ENCODE peak calls at places on chromosome 15, in four cellular contexts. D, R, K and V are unnamed samples.

GRCh38 chr15:80503319-80503952 is 99.3 kb downstream of the ARNT2 start:
- DNase-seq in D (no peak), R (no peak), K (no peak), V (no peak)

GRCh38 chr15:89218531-89218930 is 2.8 kb downstream of the RLBP1 start:
- DNase-seq in D (no peak), R (no peak), K (no peak), V (no peak)

GRCh38 chr15:88637841-88638625 is 783 bp upstream of the ISG20 start:
- DNase-seq in D (peak), R (no peak), K (no peak), V (peak)

GRCh38 chr15:63505842-63506222 is 1.4 kb downstream of the USP3 start:
- DNase-seq in D (no peak), R (no peak), K (no peak), V (no peak)

GRCh38 chr15:31328425-31328998 is 1.9 kb downstream of the KLF13 start:
- DNase-seq in D (no peak), R (peak), K (no peak), V (no peak)

GRCh38 chr15:90701880-90702630 is 15.1 kb upstream of the BLM start:
- DNase-seq in D (no peak), R (no peak), K (no peak), V (no peak)

GRCh38 chr15:78763111-78763795 is 48.0 kb downstream of the ADAMTS7 start:
- DNase-seq in D (peak), R (no peak), K (no peak), V (no peak)

GRCh38 chr15:84633311-84634227 is 20.5 kb downstream of the WDR73 start:
- DNase-seq in D (peak), R (peak), K (peak), V (peak)

GRCh38 chr15:68313501-68314390 is 36.2 kb downstream of the FEM1B start:
- DNase-seq in D (peak), R (no peak), K (no peak), V (no peak)

GRCh38 chr15:87144775-87145174 is 1065.1 kb downstream of the AGBL1 start:
- DNase-seq in D (no peak), R (no peak), K (no peak), V (no peak)

GRCh38 chr15:78716651-78717050 is 75.6 kb upstream of the CHRNB4 start:
- DNase-seq in D (no peak), R (no peak), K (no peak), V (no peak)

GRCh38 chr15:36898522-36899126 is 201.7 kb downstream of the MEIS2 start:
- DNase-seq in D (no peak), R (no peak), K (no peak), V (no peak)

GRCh38 chr15:100807028-100807427 is 72.6 kb upstream of the ALDH1A3 start:
- DNase-seq in D (no peak), R (no peak), K (no peak), V (no peak)

DNA sequence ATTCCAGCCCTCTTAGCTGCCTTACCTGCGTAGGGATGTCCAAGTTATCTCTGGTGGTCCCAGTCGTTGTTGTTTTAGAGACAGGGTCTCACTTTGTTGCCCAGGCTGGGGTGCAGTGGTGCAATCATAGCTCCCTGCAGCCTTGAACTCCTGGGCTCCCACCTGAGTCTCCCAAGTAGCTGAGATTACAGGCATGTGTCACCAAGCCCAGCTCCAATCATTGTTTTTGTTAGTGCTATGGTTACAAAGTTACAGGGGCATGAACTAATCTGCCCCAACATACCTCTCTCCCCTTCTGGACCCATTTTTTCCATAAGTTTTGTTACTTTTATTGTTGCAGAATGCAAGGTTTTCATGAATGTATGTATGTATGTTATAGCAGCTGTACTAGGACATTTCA is 54.7 kb downstream of the CTDSPL2 start:
- DNase-seq in D (no peak), R (no peak), K (no peak), V (no peak)
- H3K27ac ChIP-seq in D (no peak), R (no peak), K (no peak), V (no peak)

GRCh38 chr15:99109555-99110021 is 4.7 kb downstream of the SYNM start:
- DNase-seq in D (no peak), R (no peak), K (no peak), V (no peak)

GRCh38 chr15:99108993-99109392 is 4.1 kb downstream of the SYNM start:
- DNase-seq in D (no peak), R (no peak), K (no peak), V (no peak)

GRCh38 chr15:99110093-99110492 is 5.2 kb downstream of the SYNM start:
- DNase-seq in D (no peak), R (no peak), K (no peak), V (no peak)

GRCh38 chr15:99113547-99114271 is 8.8 kb downstream of the SYNM start:
- DNase-seq in D (no peak), R (no peak), K (no peak), V (no peak)

GRCh38 chr15:99110581-99111320 is 5.9 kb downstream of the SYNM start:
- DNase-seq in D (no peak), R (no peak), K (no peak), V (no peak)
- H3K27ac ChIP-seq in D (no peak), R (no peak), K (peak), V (no peak)

GRCh38 chr15:39430389-39430788 is 150.5 kb upstream of the THBS1 start:
- DNase-seq in D (no peak), R (no peak), K (no peak), V (no peak)
- H3K27ac ChIP-seq in D (no peak), R (no peak), K (no peak), V (no peak)

DNA sequence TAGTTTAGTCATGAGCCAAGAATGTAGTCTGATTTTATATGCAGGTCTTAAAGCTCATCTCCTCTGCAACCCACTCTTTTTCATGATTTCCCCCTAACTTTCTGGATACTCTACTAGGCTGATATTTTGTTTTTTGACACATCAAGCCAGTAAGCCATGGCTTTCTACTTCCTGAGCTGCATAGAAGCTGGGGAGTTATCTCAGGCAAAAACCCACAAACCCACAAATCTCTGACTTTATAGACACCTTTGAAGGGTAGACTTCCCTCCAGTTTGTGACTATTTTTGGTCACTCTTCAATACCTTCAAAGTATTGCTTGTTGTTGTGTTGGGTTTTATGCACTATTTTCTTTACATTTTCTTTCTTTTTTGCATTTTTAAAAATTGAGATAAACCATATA is 28.6 kb downstream of the TMEM202 start:
- DNase-seq in D (no peak), R (no peak), K (no peak), V (no peak)
- H3K27ac ChIP-seq in D (no peak), R (no peak), K (no peak), V (no peak)

GRCh38 chr15:58222698-58223097 is 84.5 kb downstream of the AQP9 start:
- DNase-seq in D (no peak), R (no peak), K (no peak), V (no peak)

GRCh38 chr15:58227706-58228543 is 89.7 kb downstream of the AQP9 start:
- DNase-seq in D (peak), R (peak), K (no peak), V (peak)

GRCh38 chr15:58224068-58224467 is 85.9 kb downstream of the AQP9 start:
- DNase-seq in D (peak), R (no peak), K (no peak), V (peak)

GRCh38 chr15:58221591-58222241 is 83.5 kb downstream of the AQP9 start:
- DNase-seq in D (no peak), R (no peak), K (no peak), V (no peak)

GRCh38 chr15:58223432-58223831 is 85.3 kb downstream of the AQP9 start:
- DNase-seq in D (no peak), R (no peak), K (no peak), V (no peak)
- H3K27ac ChIP-seq in D (no peak), R (no peak), K (no peak), V (no peak)

DNA sequence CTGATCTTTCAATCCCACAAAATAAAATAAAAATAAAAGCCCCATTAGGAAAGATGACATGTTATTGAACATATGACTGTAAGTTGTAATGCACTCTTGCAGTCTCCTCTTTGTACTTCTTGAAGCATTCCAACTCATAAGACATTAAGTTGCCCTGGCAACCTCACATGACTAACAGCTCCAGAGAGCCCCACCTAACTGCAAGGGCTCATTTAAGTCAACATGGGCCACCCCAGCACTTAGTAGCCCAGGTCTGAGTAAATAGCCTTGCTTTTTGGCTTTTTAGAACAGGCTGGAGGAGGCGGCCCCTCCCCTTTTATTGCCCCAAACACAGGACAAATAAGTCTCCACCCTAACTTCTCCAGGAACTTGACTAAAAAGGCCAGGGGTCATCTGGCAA is 135.1 kb downstream of the TMCO5A start:
- DNase-seq in D (no peak), R (no peak), K (no peak), V (no peak)
- H3K27ac ChIP-seq in D (no peak), R (no peak), K (peak), V (peak)

DNA sequence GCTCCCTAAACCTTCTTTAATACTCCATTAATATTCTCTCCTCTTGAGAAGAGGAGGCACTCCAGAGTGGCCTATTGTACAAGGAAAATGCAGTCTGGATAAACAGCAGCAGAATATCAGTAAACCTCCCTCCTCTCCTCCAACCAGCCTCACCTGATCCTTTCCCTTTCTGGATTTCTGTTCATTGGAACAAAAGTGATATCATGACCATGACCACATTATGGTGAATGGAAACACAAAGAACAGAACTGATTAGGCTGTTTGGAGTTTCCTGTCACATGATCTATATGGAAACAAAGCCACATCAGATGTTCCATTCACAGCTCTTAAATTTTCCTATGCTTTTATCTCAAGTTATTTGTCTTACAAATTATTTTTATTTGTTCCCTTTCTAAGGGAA is 14.6 kb downstream of the C2CD4B start:
- DNase-seq in D (no peak), R (no peak), K (no peak), V (no peak)
- H3K27ac ChIP-seq in D (no peak), R (no peak), K (no peak), V (no peak)

GRCh38 chr15:93047621-93048425 is 41.2 kb downstream of the RGMA start:
- DNase-seq in D (no peak), R (no peak), K (no peak), V (no peak)
- H3K27ac ChIP-seq in D (no peak), R (no peak), K (peak), V (no peak)